ENCODE peak calls at places on chromosomes 3 and 15, in four cellular contexts. H, V, W and M are unnamed samples.

GRCh38 chr15:70947369-70948335 is 55.0 kb downstream of the LRRC49 start:
- DNase-seq in H (no peak), V (no peak), W (no peak), M (no peak)

GRCh38 chr3:127618891-127619290 is 10.1 kb upstream of the PODXL2 start:
- DNase-seq in W (no peak), V (no peak), H (no peak), M (no peak)

GRCh38 chr3:30457081-30457480 is 149.3 kb upstream of the TGFBR2 start:
- DNase-seq in W (no peak), V (no peak), H (no peak), M (no peak)

GRCh38 chr15:91049378-91050127 is 27.2 kb upstream of the VPS33B start:
- DNase-seq in V (no peak), H (peak), W (peak), M (peak)

GRCh38 chr15:99605990-99606389 is 40.2 kb downstream of the MEF2A start:
- DNase-seq in H (no peak), W (no peak), V (no peak), M (no peak)

GRCh38 chr3:183768114-183768513 is 57.3 kb downstream of the MAP6D1 start:
- DNase-seq in H (no peak), V (no peak), W (no peak), M (no peak)

GRCh38 chr15:52308446-52309153 is 13.0 kb upstream of the MYO5C start:
- DNase-seq in V (no peak), W (no peak), H (no peak), M (no peak)

GRCh38 chr3:77815467-77815866 is 775.6 kb downstream of the ROBO2 start:
- DNase-seq in W (peak), H (no peak), V (peak), M (no peak)

GRCh38 chr15:41934843-41935242 is 37.5 kb downstream of the EHD4 start:
- DNase-seq in H (no peak), W (peak), V (peak), M (no peak)

GRCh38 chr3:36461588-36461987 is 81.3 kb downstream of the STAC start:
- DNase-seq in W (no peak), V (no peak), H (peak), M (peak)

GRCh38 chr3:175518459-175518858 is 659.3 kb downstream of the NAALADL2 start:
- DNase-seq in H (no peak), W (no peak), V (no peak), M (no peak)

GRCh38 chr3:192038726-192039125 is 577.8 kb downstream of the PYDC2 start:
- DNase-seq in V (no peak), H (no peak), W (no peak), M (no peak)

GRCh38 chr3:77323616-77324015 is 283.7 kb downstream of the ROBO2 start:
- DNase-seq in V (no peak), W (no peak), H (no peak), M (no peak)

GRCh38 chr3:195549931-195550519 is 6.9 kb upstream of the PPP1R2 start:
- DNase-seq in V (no peak), W (no peak), H (peak), M (no peak)

GRCh38 chr15:77440378-77440999 is 19.8 kb downstream of the HMG20A start:
- DNase-seq in W (no peak), H (peak), V (no peak), M (peak)

GRCh38 chr3:194134231-194134756 is 1.7 kb upstream of the HES1 start:
- DNase-seq in H (peak), W (no peak), V (peak), M (no peak)

GRCh38 chr3:49707113-49707480 is 12.4 kb downstream of the AMIGO3 start:
- DNase-seq in W (no peak), V (no peak), H (no peak), M (peak)

GRCh38 chr3:110900583-110900982 is 171.0 kb upstream of the NECTIN3 start:
- DNase-seq in V (no peak), W (no peak), H (peak), M (peak)

GRCh38 chr15:45185903-45186770 is 1.6 kb downstream of the SHF start:
- DNase-seq in W (no peak), V (no peak), H (no peak), M (peak)

GRCh38 chr15:76756371-76756770 is 148.8 kb downstream of the SCAPER start:
- DNase-seq in W (no peak), H (no peak), V (no peak), M (peak)

GRCh38 chr3:4835616-4836043 is 143.6 kb upstream of the BHLHE40 start:
- DNase-seq in V (no peak), H (no peak), W (no peak), M (no peak)

GRCh38 chr3:149744151-149744550 is 8.1 kb downstream of the COMMD2 start:
- DNase-seq in W (no peak), H (no peak), V (no peak), M (no peak)

GRCh38 chr3:52126500-52126899 is 27.7 kb downstream of the POC1A start:
- DNase-seq in H (no peak), V (no peak), W (no peak), M (no peak)

GRCh38 chr3:14434105-14434504 is 31.7 kb downstream of the SLC6A6 start:
- DNase-seq in W (no peak), V (no peak), H (peak), M (peak)

GRCh38 chr3:195208631-195209030 is 62.3 kb downstream of the XXYLT1 start:
- DNase-seq in H (no peak), V (peak), W (no peak), M (no peak)

GRCh38 chr15:78366342-78366741 is 26.2 kb downstream of the CRABP1 start:
- DNase-seq in V (no peak), W (no peak), H (no peak), M (no peak)

GRCh38 chr3:33360136-33360825 is 79.9 kb downstream of the UBP1 start:
- DNase-seq in W (no peak), V (no peak), H (peak), M (peak)

GRCh38 chr3:4999626-5000184 is 20.5 kb downstream of the BHLHE40 start:
- DNase-seq in V (no peak), H (no peak), W (no peak), M (no peak)

GRCh38 chr3:122476532-122476931 is 38.2 kb downstream of the KPNA1 start:
- DNase-seq in V (no peak), W (no peak), H (no peak), M (no peak)
- H4K91ac ChIP-seq in V (no peak), W (no peak), H (no peak), M (no peak)

DNA sequence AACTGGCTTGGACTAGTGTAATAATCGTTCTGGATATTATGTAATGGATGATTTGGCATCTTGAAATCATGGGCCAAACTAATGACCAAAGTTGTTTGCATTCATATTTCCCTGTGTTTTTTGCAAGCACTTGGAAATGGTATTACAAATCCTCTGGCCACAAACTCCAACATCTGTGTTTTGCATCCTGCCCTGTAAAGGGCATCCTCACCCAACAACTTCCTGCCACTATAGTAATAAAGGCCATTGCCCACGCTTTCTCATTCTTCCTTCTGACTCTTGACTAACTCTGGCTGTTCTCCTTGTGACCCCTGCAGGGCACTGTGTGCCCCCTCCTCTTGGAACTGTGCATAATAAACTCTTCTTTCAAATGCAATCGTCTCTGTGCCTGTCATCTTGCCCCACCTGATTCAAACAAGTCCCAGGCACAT is 25.4 kb upstream of the PSMD6 start:
- DNase-seq in H (no peak), W (no peak), V (no peak), M (peak)
- H4K91ac ChIP-seq in H (no peak), W (no peak), V (no peak), M (no peak)

GRCh38 chr15:74390552-74391288 is 23.3 kb upstream of the CYP11A1 start:
- DNase-seq in V (no peak), H (no peak), W (no peak), M (no peak)

GRCh38 chr15:74391604-74392401 is 24.4 kb upstream of the CYP11A1 start:
- DNase-seq in W (no peak), V (no peak), H (no peak), M (no peak)

GRCh38 chr15:74387141-74387541 is 19.7 kb upstream of the CYP11A1 start:
- DNase-seq in H (no peak), W (no peak), V (no peak), M (no peak)

GRCh38 chr15:74387988-74388955 is 20.8 kb upstream of the CYP11A1 start:
- DNase-seq in H (no peak), W (no peak), V (no peak), M (no peak)

GRCh38 chr15:74389115-74390048 is 21.9 kb upstream of the CYP11A1 start:
- DNase-seq in V (no peak), H (no peak), W (no peak), M (no peak)
- H4K91ac ChIP-seq in V (no peak), H (no peak), W (no peak), M (no peak)

GRCh38 chr3:136194409-136195257 is 1.5 kb downstream of the MSL2 start:
- DNase-seq in W (peak), H (peak), V (no peak), M (peak)

GRCh38 chr3:136196064-136196400 is at the start of gene MSL2:
- DNase-seq in V (no peak), W (no peak), H (no peak), M (no peak)

GRCh38 chr3:136197159-136197715 is 1.1 kb upstream of the MSL2 start:
- DNase-seq in W (no peak), H (no peak), V (no peak), M (no peak)

GRCh38 chr3:136196401-136197158 is 445 bp upstream of the MSL2 start:
- DNase-seq in H (peak), W (peak), V (peak), M (peak)

DNA sequence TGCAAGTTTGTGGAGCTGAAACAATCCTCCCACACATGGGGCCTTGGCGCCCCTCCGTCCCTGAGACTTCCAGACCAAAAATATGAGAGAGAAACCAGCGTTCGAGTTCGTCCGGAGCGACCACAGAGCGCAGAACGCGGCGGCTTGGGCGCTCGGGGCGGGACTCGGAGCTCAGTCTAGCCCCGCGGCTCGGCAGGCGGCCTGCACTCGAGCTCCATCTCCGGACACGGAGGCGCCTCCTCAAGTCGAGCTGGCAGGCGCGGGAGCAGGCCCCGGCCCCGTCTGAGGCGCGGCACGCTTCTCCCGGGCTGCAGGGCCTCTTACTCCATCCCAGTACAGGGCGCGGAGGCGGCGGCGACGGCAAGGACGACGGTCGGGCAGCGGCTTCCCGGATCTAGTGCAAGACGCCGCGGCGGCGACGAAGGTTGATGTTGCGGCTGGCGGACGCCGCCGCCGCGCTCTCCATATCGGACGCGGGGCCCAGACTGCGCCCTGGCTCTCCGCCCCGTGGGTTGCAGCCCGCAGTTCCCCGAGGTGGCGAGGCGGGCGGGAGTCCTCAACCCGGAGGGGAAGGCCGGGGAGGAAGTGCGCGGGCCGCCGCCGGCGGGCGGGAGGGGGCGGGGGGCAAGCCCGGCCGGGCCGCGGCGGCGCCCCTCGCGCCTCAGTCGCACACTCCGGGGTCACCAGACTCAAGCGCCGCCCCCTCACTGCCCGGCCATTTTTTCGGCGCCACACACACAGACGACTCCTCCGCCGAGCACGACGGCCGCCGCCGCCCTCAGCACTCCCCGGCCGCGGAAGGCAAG is 674 bp downstream of the MSL2 start:
- DNase-seq in H (peak), V (peak), W (peak), M (peak)
- H4K91ac ChIP-seq in H (peak), V (peak), W (no peak), M (peak)

GRCh38 chr3:134376786-134377431 is 2.7 kb upstream of the AMOTL2 start:
- DNase-seq in H (no peak), V (no peak), W (no peak), M (no peak)

GRCh38 chr3:134380249-134380648 is 6.0 kb upstream of the AMOTL2 start:
- DNase-seq in W (no peak), H (no peak), V (no peak), M (no peak)

GRCh38 chr3:134378384-134378783 is 4.1 kb upstream of the AMOTL2 start:
- DNase-seq in H (no peak), V (peak), W (peak), M (no peak)

GRCh38 chr3:134377896-134378295 is 3.6 kb upstream of the AMOTL2 start:
- DNase-seq in V (peak), H (no peak), W (peak), M (no peak)

GRCh38 chr3:134378818-134379217 is 4.6 kb upstream of the AMOTL2 start:
- DNase-seq in H (no peak), V (peak), W (no peak), M (peak)
- H4K91ac ChIP-seq in H (no peak), V (no peak), W (no peak), M (no peak)

GRCh38 chr3:57952651-57953050 is 55.6 kb upstream of the FLNB start:
- DNase-seq in W (no peak), V (no peak), H (no peak), M (no peak)
- H4K91ac ChIP-seq in W (peak), V (no peak), H (peak), M (peak)

DNA sequence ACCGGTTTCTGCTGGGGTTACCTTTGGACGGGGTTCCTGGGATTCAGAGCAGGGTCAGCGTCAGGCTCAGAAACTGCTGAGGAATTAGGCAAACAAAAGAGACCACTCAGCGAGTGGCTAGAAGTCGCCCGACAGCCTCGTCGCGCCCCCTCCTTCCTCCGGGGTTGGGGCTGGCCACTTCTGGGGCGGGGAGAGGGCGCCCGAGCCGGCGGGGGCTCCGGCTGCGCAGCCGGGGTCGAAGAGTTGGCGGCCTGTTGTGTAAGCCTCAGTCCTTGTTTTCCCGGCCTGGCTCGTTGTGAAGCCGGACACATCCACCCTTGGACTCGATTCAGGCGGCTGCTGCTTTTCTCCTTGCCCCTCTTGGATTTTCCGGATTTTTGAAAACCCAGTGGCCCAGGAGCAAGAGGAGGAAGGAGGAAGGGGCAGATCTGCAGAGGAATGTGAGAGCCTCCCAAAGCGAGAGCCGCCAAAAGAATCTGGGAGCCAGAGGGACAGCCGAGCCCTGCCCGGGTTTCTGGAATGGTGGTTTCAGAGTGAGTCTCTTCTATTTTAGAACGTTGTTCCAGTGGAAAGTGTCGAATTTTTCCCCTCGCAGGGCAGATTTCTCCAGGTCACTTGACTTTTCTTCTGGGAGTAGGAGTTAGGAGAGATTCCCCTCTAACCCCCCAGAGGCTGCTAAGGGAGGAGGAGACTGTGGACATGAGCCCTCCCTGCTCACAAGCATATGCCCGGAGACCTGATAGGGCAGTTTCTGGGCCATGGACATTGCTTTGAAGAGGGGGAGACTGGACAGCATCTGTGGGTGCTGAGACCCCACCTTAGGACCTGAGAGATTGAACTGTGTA is 666 bp downstream of the SNX33 start:
- DNase-seq in H (peak), V (no peak), W (peak), M (no peak)
- H4K91ac ChIP-seq in H (peak), V (peak), W (no peak), M (peak)

DNA sequence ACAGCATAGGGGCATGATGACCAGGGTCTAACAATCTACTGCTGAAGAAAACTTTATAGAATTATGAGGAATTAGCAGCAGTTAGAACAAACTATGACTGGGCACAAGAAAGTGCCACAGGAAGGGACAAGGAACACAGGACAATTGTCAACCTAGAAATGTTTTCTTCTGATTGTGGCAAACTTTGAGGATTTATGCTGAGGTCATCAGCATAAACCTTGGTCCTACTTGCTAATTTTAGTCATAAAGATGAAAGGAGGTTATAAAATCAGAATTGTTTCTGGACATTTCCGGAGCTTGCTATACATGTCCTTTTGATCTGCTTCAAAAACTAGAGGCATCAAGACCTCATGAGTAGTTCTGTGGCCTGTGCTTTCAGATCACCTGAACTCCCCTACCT is 446.6 kb upstream of the THBS1 start:
- DNase-seq in H (no peak), V (no peak), W (no peak), M (no peak)
- H4K91ac ChIP-seq in H (no peak), V (no peak), W (no peak), M (peak)

GRCh38 chr3:42829083-42829627 is 19.9 kb downstream of the ACKR2 start:
- DNase-seq in W (no peak), V (no peak), H (no peak), M (no peak)
- H4K91ac ChIP-seq in W (no peak), V (no peak), H (no peak), M (no peak)